ENCODE peak calls at places on chromosomes 12 and 14, in five cellular contexts. K is lower lobe of right lung; G is stimulated activated CD8-positive, alpha-beta memory T cell treated with anti-CD3 and anti-CD28 coated beads, Interleukin-12 subunit alpha, Interleukin-12 subunit beta, amount 100 ng/mL, for 1 hour; N is hepatocyte; V is EH. H is an unnamed sample.

GRCh38 chr14:94050231-94050880 is 24.2 kb downstream of the OTUB2 start:
- DNase-seq in K (peak; percentile 58), G (no peak), N (no peak), V (no peak), H (no peak)

GRCh38 chr14:58584383-58584782 is 53.4 kb upstream of the DACT1 start:
- DNase-seq in K (no peak), G (no peak), N (no peak), V (peak; percentile 43), H (no peak)

GRCh38 chr14:74932401-74932901 is 9.4 kb upstream of the RPS6KL1 start:
- DNase-seq in K (no peak), G (no peak), N (no peak), V (no peak), H (no peak)

GRCh38 chr12:49776858-49777257 is 35.5 kb downstream of the TMBIM6 start:
- DNase-seq in K (no peak), G (no peak), N (no peak), V (no peak), H (no peak)

GRCh38 chr14:101197595-101198397 is 294.3 kb upstream of the RTL1 start:
- DNase-seq in K (peak; percentile 35), G (no peak), N (no peak), V (no peak), H (no peak)

GRCh38 chr12:71556881-71557280 is 106.8 kb downstream of the ZFC3H1 start:
- DNase-seq in K (no peak), G (no peak), N (peak; percentile 26), V (peak; percentile 97), H (peak; percentile 26)

GRCh38 chr12:87981495-87981894 is 47.7 kb downstream of the C12orf50 start:
- DNase-seq in K (no peak), G (no peak), N (no peak), V (no peak), H (no peak)

GRCh38 chr14:102774391-102775153 is 2.7 kb upstream of the TRAF3 start:
- DNase-seq in K (no peak), G (peak; percentile 40), N (peak; percentile 84), V (peak; percentile 80), H (peak; percentile 78)

GRCh38 chr14:91018465-91018864 is 42.0 kb downstream of the RPS6KA5 start:
- DNase-seq in K (no peak), G (no peak), N (no peak), V (no peak), H (no peak)

GRCh38 chr12:65720739-65721138 is 103.5 kb upstream of the HMGA2 start:
- DNase-seq in K (no peak), G (no peak), N (no peak), V (peak; percentile 33), H (peak; percentile 25)

GRCh38 chr12:115749071-115749470 is 528.4 kb downstream of the MED13L start:
- DNase-seq in K (no peak), G (no peak), N (no peak), V (peak; percentile 66), H (no peak)

H was measured in neural progenitor cell.